ENCODE peak calls at places on chromosomes 2 and 18, in four cellular contexts. Z is colonic mucosa, O is substantia nigra, A is heart right ventricle. B is an unnamed sample.

GRCh38 chr2:156405586-156405985 is 30.6 kb upstream of the GPD2 start:
- DNase-seq in Z (no peak), O (no peak), A (no peak), B (peak)

GRCh38 chr2:160108231-160108630 is 45.8 kb upstream of the PLA2R1 start:
- DNase-seq in Z (no peak), O (no peak), A (no peak), B (no peak)

GRCh38 chr2:28342081-28342967 is 50.3 kb upstream of the FOSL2 start:
- DNase-seq in Z (peak), O (no peak), A (peak), B (peak)

GRCh38 chr2:46832543-46832942 is 83.1 kb downstream of the MCFD2 start:
- DNase-seq in Z (no peak), O (no peak), A (no peak), B (no peak)

GRCh38 chr2:126945118-126945517 is 46.4 kb downstream of the TEX51 start:
- DNase-seq in Z (no peak), O (no peak), A (no peak), B (no peak)

GRCh38 chr2:28239152-28239551 is 153.5 kb upstream of the FOSL2 start:
- DNase-seq in Z (no peak), O (no peak), A (no peak), B (no peak)

GRCh38 chr2:57881998-57882884 is 164.4 kb upstream of the VRK2 start:
- DNase-seq in Z (peak), O (no peak), A (no peak), B (no peak)

GRCh38 chr2:46669996-46670793 is 190.8 kb downstream of the TMEM247 start:
- DNase-seq in Z (no peak), O (no peak), A (no peak), B (no peak)

GRCh38 chr2:33598472-33599174 is 476 bp downstream of the FAM98A start:
- DNase-seq in Z (peak), O (peak), A (no peak), B (peak)

GRCh38 chr2:85255813-85256581 is 71.8 kb downstream of the TGOLN2 start:
- DNase-seq in Z (no peak), O (no peak), A (no peak), B (no peak)

GRCh38 chr2:26756337-26756736 is 7.7 kb upstream of the SLC35F6 start:
- DNase-seq in Z (no peak), O (no peak), A (no peak), B (no peak)

GRCh38 chr18:23378470-23378764 is 74.7 kb upstream of the RIOK3 start:
- DNase-seq in Z (no peak), O (no peak), A (no peak), B (no peak)

GRCh38 chr2:208280933-208281332 is 14.9 kb downstream of the PIKFYVE start:
- DNase-seq in Z (no peak), O (no peak), A (no peak), B (no peak)

GRCh38 chr2:225177098-225177497 is 134.8 kb upstream of the DOCK10 start:
- DNase-seq in Z (no peak), O (no peak), A (no peak), B (no peak)

GRCh38 chr2:118089015-118089800 is 937 bp downstream of the INSIG2 start:
- DNase-seq in Z (peak), O (no peak), A (peak), B (no peak)

GRCh38 chr2:239165206-239165831 is 235.5 kb downstream of the HDAC4 start:
- DNase-seq in Z (no peak), O (no peak), A (no peak), B (no peak)

GRCh38 chr2:46346719-46347118 is 49.5 kb downstream of the EPAS1 start:
- DNase-seq in Z (no peak), O (no peak), A (no peak), B (no peak)

GRCh38 chr2:62219407-62220159 is 23.7 kb downstream of the B3GNT2 start:
- DNase-seq in Z (no peak), O (no peak), A (no peak), B (no peak)

GRCh38 chr18:21741511-21742322 is 1.1 kb downstream of the MIB1 start:
- DNase-seq in Z (peak), O (peak), A (peak), B (no peak)

GRCh38 chr2:168490015-168490874 is 34.2 kb downstream of the CERS6 start:
- DNase-seq in Z (no peak), O (no peak), A (no peak), B (peak)

GRCh38 chr2:11697103-11697871 is 27.3 kb upstream of the NTSR2 start:
- DNase-seq in Z (no peak), O (peak), A (peak), B (peak)

GRCh38 chr2:171409436-171409971 is 24.3 kb downstream of the METTL8 start:
- DNase-seq in Z (no peak), O (no peak), A (no peak), B (no peak)

GRCh38 chr2:40401896-40402295 is 50.0 kb downstream of the SLC8A1 start:
- DNase-seq in Z (no peak), O (no peak), A (no peak), B (no peak)

GRCh38 chr2:164182116-164182637 is 439.1 kb downstream of the GRB14 start:
- DNase-seq in Z (no peak), O (no peak), A (no peak), B (no peak)

GRCh38 chr2:85327757-85328617 is at the start of gene TGOLN2:
- DNase-seq in Z (peak), O (peak), A (peak), B (peak)

GRCh38 chr2:65056215-65056989 is at the start of gene CEP68:
- DNase-seq in Z (peak), O (peak), A (peak), B (peak)

GRCh38 chr18:37252854-37253396 is 312.7 kb downstream of the CELF4 start:
- DNase-seq in Z (no peak), O (no peak), A (no peak), B (no peak)

GRCh38 chr2:226308981-226309380 is 490.6 kb downstream of the IRS1 start:
- DNase-seq in Z (no peak), O (no peak), A (peak), B (peak)

GRCh38 chr18:44840053-44840826 is 159.6 kb downstream of the SETBP1 start:
- DNase-seq in Z (no peak), O (no peak), A (peak), B (no peak)

GRCh38 chr2:236405357-236405756 is 141.2 kb upstream of the ASB18 start:
- DNase-seq in Z (no peak), O (no peak), A (no peak), B (no peak)

GRCh38 chr18:23259701-23260661 is 124.7 kb downstream of the CABLES1 start:
- DNase-seq in Z (peak), O (peak), A (peak), B (peak)

GRCh38 chr2:171745141-171745540 is 57.9 kb downstream of the DYNC1I2 start:
- DNase-seq in Z (no peak), O (no peak), A (no peak), B (no peak)

GRCh38 chr18:1361931-1362330 is 457.3 kb downstream of the ADCYAP1 start:
- DNase-seq in Z (no peak), O (no peak), A (no peak), B (no peak)

GRCh38 chr18:36187138-36187825 is at the start of gene MOCOS:
- DNase-seq in Z (peak), O (peak), A (peak), B (peak)

GRCh38 chr2:198000417-198000816 is 196.0 kb downstream of the PLCL1 start:
- DNase-seq in Z (no peak), O (no peak), A (no peak), B (no peak)
- H3K27ac ChIP-seq in Z (no peak), O (no peak), A (no peak), B (no peak)

GRCh38 chr2:241005569-241005968 is 7.2 kb downstream of the SNED1 start:
- DNase-seq in Z (no peak), O (no peak), A (no peak), B (no peak)
- H3K27ac ChIP-seq in Z (no peak), O (no peak), A (no peak), B (no peak)

DNA sequence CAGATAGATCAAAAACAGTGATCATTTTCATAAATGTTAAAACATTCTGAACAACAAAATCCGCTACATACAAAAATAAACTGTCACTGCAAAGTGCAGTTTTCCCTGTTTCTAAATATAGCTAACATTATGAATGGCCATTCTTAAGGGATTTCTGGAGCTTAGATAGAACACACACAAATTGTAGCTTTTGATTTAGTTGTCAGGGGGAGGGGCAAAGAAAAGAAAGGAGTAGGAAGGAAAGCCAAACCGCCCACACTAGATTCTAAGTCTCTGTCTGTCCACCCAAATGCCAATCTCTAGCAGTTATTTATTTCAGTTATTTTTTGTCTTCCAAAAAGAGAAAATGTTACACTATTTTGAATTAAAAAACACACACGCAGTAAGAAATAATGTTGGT is 182.4 kb downstream of the CDH2 start:
- DNase-seq in Z (no peak), O (no peak), A (no peak), B (no peak)
- H3K27ac ChIP-seq in Z (no peak), O (no peak), A (no peak), B (no peak)

DNA sequence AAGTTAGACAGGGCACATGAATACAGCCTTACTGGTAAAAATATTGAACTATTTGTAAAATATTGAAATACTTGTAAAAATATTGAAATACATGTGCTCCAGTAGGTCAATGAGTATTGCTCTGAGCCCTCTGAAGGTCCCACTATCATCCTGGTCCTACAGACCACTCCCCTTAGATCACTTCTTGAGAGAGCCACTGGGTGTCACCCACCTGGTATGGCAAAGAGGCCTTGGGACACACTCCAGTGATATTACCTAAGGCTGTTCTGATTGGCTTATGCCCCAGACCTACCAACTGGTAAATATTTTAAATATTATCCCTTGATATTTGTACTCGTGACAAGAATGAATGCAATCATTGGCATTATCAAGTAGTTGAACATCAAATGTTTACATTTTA is 5.0 kb downstream of the THSD7B start:
- DNase-seq in Z (no peak), O (no peak), A (no peak), B (no peak)
- H3K27ac ChIP-seq in Z (no peak), O (no peak), A (no peak), B (no peak)

B was measured in gastrocnemius medialis.